ENCODE peak calls at places on chromosomes 2 and 18, in eight cellular contexts. J is ACHN, H is HTR-8/SVneo, E is globus pallidus, M is AG10803, U is NCI-H2029, R is HFFc6, L is RPMI8226. S is an unnamed sample.

GRCh38 chr2:9268310-9269081 is 61.9 kb downstream of the ASAP2 start:
- DNase-seq in M (no peak), H (no peak), R (no peak), E (no peak), L (no peak), J (no peak), U (no peak), S (no peak)

GRCh38 chr2:72953528-72953927 is 36.2 kb downstream of the EMX1 start:
- DNase-seq in J (no peak), H (no peak), R (no peak), U (no peak), E (no peak), M (no peak), L (no peak), S (no peak)

GRCh38 chr2:117762454-117762853 is 52.0 kb upstream of the DDX18 start:
- DNase-seq in J (no peak), E (no peak), M (no peak), U (no peak), H (no peak), R (no peak), L (no peak), S (no peak)

GRCh38 chr2:73013941-73014340 is 57.6 kb downstream of the SFXN5 start:
- DNase-seq in R (no peak), U (no peak), H (peak; percentile 40), L (no peak), M (no peak), E (no peak), J (no peak), S (no peak)

GRCh38 chr2:233413046-233413445 is 58.8 kb downstream of the DGKD start:
- DNase-seq in H (no peak), R (no peak), M (peak; percentile 21), L (no peak), J (peak; percentile 67), U (no peak), E (no peak), S (no peak)

GRCh38 chr2:206867006-206867405 is 72.3 kb upstream of the CPO start:
- DNase-seq in R (no peak), U (no peak), M (no peak), J (no peak), H (no peak), E (no peak), L (no peak), S (no peak)

GRCh38 chr2:118845843-118846666 is 1.4 kb downstream of the EN1 start:
- DNase-seq in J (no peak), H (no peak), E (no peak), L (no peak), M (peak; percentile 54), R (no peak), U (no peak), S (no peak)

GRCh38 chr18:79484661-79485621 is 89.2 kb downstream of the NFATC1 start:
- DNase-seq in L (no peak), E (no peak), H (peak; percentile 67), M (peak; percentile 99), R (peak; percentile 95), U (no peak), J (peak; percentile 4), S (no peak)

GRCh38 chr18:68979737-68980136 is 181.9 kb downstream of the CCDC102B start:
- DNase-seq in J (no peak), E (no peak), R (no peak), L (no peak), U (no peak), M (no peak), H (no peak), S (no peak)

GRCh38 chr18:53117851-53118250 is 777.9 kb downstream of the DCC start:
- DNase-seq in H (no peak), R (no peak), M (no peak), L (no peak), E (no peak), U (no peak), J (no peak), S (no peak)

GRCh38 chr2:45982096-45982495 is 315.1 kb upstream of the EPAS1 start:
- DNase-seq in J (no peak), M (no peak), E (no peak), R (no peak), L (no peak), U (no peak), H (no peak), S (no peak)

GRCh38 chr2:144509548-144510205 is 10.2 kb downstream of the ZEB2 start:
- DNase-seq in L (no peak), E (peak; percentile 58), H (no peak), M (peak; percentile 48), J (peak; percentile 42), U (no peak), R (no peak), S (no peak)

GRCh38 chr2:209875270-209875669 is 103.6 kb downstream of the UNC80 start:
- DNase-seq in U (no peak), E (no peak), H (no peak), M (no peak), R (no peak), L (no peak), J (no peak), S (no peak)

GRCh38 chr2:144990661-144991060 is 470.7 kb upstream of the ZEB2 start:
- DNase-seq in M (no peak), U (no peak), E (peak; percentile 82), J (no peak), R (no peak), H (no peak), L (no peak), S (no peak)

GRCh38 chr18:13124411-13124810 is 94.1 kb upstream of the LDLRAD4 start:
- DNase-seq in U (no peak), J (no peak), M (no peak), E (peak; percentile 35), H (no peak), L (no peak), R (no peak), S (no peak)

GRCh38 chr18:26677957-26678356 is 129.6 kb upstream of the KCTD1 start:
- DNase-seq in R (no peak), H (no peak), J (no peak), L (no peak), E (no peak), U (no peak), M (no peak), S (peak; percentile 82)

GRCh38 chr2:150569761-150570160 is 82.3 kb upstream of the RND3 start:
- DNase-seq in L (no peak), H (no peak), E (no peak), U (no peak), R (no peak), J (no peak), M (no peak), S (no peak)

GRCh38 chr2:236830931-236831330 is 254.8 kb upstream of the COPS8 start:
- DNase-seq in E (no peak), L (no peak), U (no peak), H (no peak), M (peak; percentile 11), J (no peak), R (no peak), S (no peak)

GRCh38 chr2:182038579-182038978 is 52.9 kb downstream of the PPP1R1C start:
- DNase-seq in L (no peak), J (peak; percentile 59), M (peak; percentile 32), U (no peak), H (peak; percentile 36), E (no peak), R (peak; percentile 69), S (no peak)

GRCh38 chr2:117835990-117836760 is 21.7 kb downstream of the DDX18 start:
- DNase-seq in R (peak; percentile 86), J (peak; percentile 67), L (peak; percentile 23), M (peak; percentile 83), E (peak; percentile 60), U (no peak), H (peak; percentile 57), S (no peak)

GRCh38 chr2:73614105-73614504 is 28.1 kb downstream of the NAT8 start:
- DNase-seq in L (no peak), R (no peak), U (no peak), E (no peak), J (no peak), M (no peak), H (no peak), S (no peak)

GRCh38 chr2:14533106-14533757 is 99.3 kb upstream of the LRATD1 start:
- DNase-seq in M (no peak), J (no peak), H (no peak), R (no peak), E (no peak), L (no peak), U (no peak), S (no peak)

GRCh38 chr2:96891591-96892333 is 21.9 kb upstream of the SEMA4C start:
- DNase-seq in M (no peak), J (no peak), H (no peak), E (no peak), L (no peak), R (no peak), U (peak; percentile 35), S (no peak)

GRCh38 chr18:55586841-55587240 is 1.2 kb downstream of the TCF4 start:
- DNase-seq in L (peak; percentile 33), R (no peak), J (no peak), E (peak; percentile 71), U (no peak), H (no peak), M (peak; percentile 82), S (no peak)

GRCh38 chr2:10278029-10278762 is 24.5 kb upstream of the HPCAL1 start:
- DNase-seq in E (peak; percentile 63), R (peak; percentile 37), J (no peak), M (peak; percentile 89), H (no peak), U (peak; percentile 15), L (peak; percentile 29), S (no peak)

GRCh38 chr18:400466-400865 is 100.0 kb downstream of the COLEC12 start:
- DNase-seq in E (no peak), J (no peak), R (peak; percentile 6), U (no peak), M (peak; percentile 99), L (no peak), H (peak; percentile 28), S (no peak)